ENCODE peak calls at places on chromosomes 11 and 22, in eight cellular contexts. One of them, this sample, is unnamed.

GRCh38 chr11:115222218-115222862 is 281.9 kb downstream of the CADM1 start:
- DNase-seq in NCI-H1092: no peak
- DNase-seq in posterior cingulate gyrus: no peak
- DNase-seq in NCI-H1436: peak; percentile 46
- DNase-seq in HTR-8/SVneo: peak; percentile 51
- DNase-seq in stimulated activated CD4-positive, alpha-beta T cell treated with anti-CD3 and anti-CD28 coated beads, TNF-alpha, amount 100 ng/mL, for 48 hours: no peak
- DNase-seq in hepatic stellate cell: no peak
- DNase-seq in naive thymus-derived CD8-positive, alpha-beta T cell: peak; percentile 17
- DNase-seq in this sample: no peak

GRCh38 chr22:23161029-23161428 is 15.8 kb downstream of the RAB36 start:
- DNase-seq in NCI-H1092: no peak
- DNase-seq in posterior cingulate gyrus: no peak
- DNase-seq in NCI-H1436: no peak
- DNase-seq in HTR-8/SVneo: no peak
- DNase-seq in stimulated activated CD4-positive, alpha-beta T cell treated with anti-CD3 and anti-CD28 coated beads, TNF-alpha, amount 100 ng/mL, for 48 hours: no peak
- DNase-seq in hepatic stellate cell: no peak
- DNase-seq in naive thymus-derived CD8-positive, alpha-beta T cell: no peak
- DNase-seq in this sample: no peak

GRCh38 chr11:15276616-15277015 is 161.9 kb downstream of the INSC start:
- DNase-seq in NCI-H1092: peak; percentile 37
- DNase-seq in posterior cingulate gyrus: no peak
- DNase-seq in NCI-H1436: peak; percentile 47
- DNase-seq in HTR-8/SVneo: no peak
- DNase-seq in stimulated activated CD4-positive, alpha-beta T cell treated with anti-CD3 and anti-CD28 coated beads, TNF-alpha, amount 100 ng/mL, for 48 hours: no peak
- DNase-seq in hepatic stellate cell: no peak
- DNase-seq in naive thymus-derived CD8-positive, alpha-beta T cell: no peak
- DNase-seq in this sample: no peak

GRCh38 chr11:75557649-75558494 is 4.2 kb upstream of the SERPINH1 start:
- DNase-seq in NCI-H1092: no peak
- DNase-seq in posterior cingulate gyrus: no peak
- DNase-seq in NCI-H1436: no peak
- DNase-seq in HTR-8/SVneo: peak; percentile 58
- DNase-seq in stimulated activated CD4-positive, alpha-beta T cell treated with anti-CD3 and anti-CD28 coated beads, TNF-alpha, amount 100 ng/mL, for 48 hours: no peak
- DNase-seq in hepatic stellate cell: peak; percentile 88
- DNase-seq in naive thymus-derived CD8-positive, alpha-beta T cell: no peak
- DNase-seq in this sample: no peak

GRCh38 chr11:114208371-114208770 is 87.8 kb upstream of the NNMT start:
- DNase-seq in NCI-H1092: no peak
- DNase-seq in posterior cingulate gyrus: no peak
- DNase-seq in NCI-H1436: no peak
- DNase-seq in HTR-8/SVneo: no peak
- DNase-seq in stimulated activated CD4-positive, alpha-beta T cell treated with anti-CD3 and anti-CD28 coated beads, TNF-alpha, amount 100 ng/mL, for 48 hours: no peak
- DNase-seq in hepatic stellate cell: no peak
- DNase-seq in naive thymus-derived CD8-positive, alpha-beta T cell: peak; percentile 36
- DNase-seq in this sample: no peak

GRCh38 chr11:27703453-27703852 is 3.2 kb upstream of the BDNF start:
- DNase-seq in NCI-H1092: no peak
- DNase-seq in posterior cingulate gyrus: no peak
- DNase-seq in NCI-H1436: no peak
- DNase-seq in HTR-8/SVneo: no peak
- DNase-seq in stimulated activated CD4-positive, alpha-beta T cell treated with anti-CD3 and anti-CD28 coated beads, TNF-alpha, amount 100 ng/mL, for 48 hours: no peak
- DNase-seq in hepatic stellate cell: peak; percentile 60
- DNase-seq in naive thymus-derived CD8-positive, alpha-beta T cell: no peak
- DNase-seq in this sample: no peak

GRCh38 chr11:113505541-113506375 is 30.6 kb upstream of the DRD2 start:
- DNase-seq in NCI-H1092: no peak
- DNase-seq in posterior cingulate gyrus: peak; percentile 55
- DNase-seq in NCI-H1436: peak; percentile 17
- DNase-seq in HTR-8/SVneo: no peak
- DNase-seq in stimulated activated CD4-positive, alpha-beta T cell treated with anti-CD3 and anti-CD28 coated beads, TNF-alpha, amount 100 ng/mL, for 48 hours: no peak
- DNase-seq in hepatic stellate cell: no peak
- DNase-seq in naive thymus-derived CD8-positive, alpha-beta T cell: no peak
- DNase-seq in this sample: no peak

GRCh38 chr11:77065878-77066228 is 918 bp upstream of the CAPN5 start:
- DNase-seq in NCI-H1092: no peak
- DNase-seq in posterior cingulate gyrus: no peak
- DNase-seq in NCI-H1436: peak; percentile 12
- DNase-seq in HTR-8/SVneo: no peak
- DNase-seq in stimulated activated CD4-positive, alpha-beta T cell treated with anti-CD3 and anti-CD28 coated beads, TNF-alpha, amount 100 ng/mL, for 48 hours: no peak
- DNase-seq in hepatic stellate cell: peak; percentile 66
- DNase-seq in naive thymus-derived CD8-positive, alpha-beta T cell: no peak
- DNase-seq in this sample: no peak

GRCh38 chr11:36056160-36056751 is 112.4 kb downstream of the LDLRAD3 start:
- DNase-seq in NCI-H1092: no peak
- DNase-seq in posterior cingulate gyrus: no peak
- DNase-seq in NCI-H1436: no peak
- DNase-seq in HTR-8/SVneo: peak; percentile 22
- DNase-seq in stimulated activated CD4-positive, alpha-beta T cell treated with anti-CD3 and anti-CD28 coated beads, TNF-alpha, amount 100 ng/mL, for 48 hours: no peak
- DNase-seq in hepatic stellate cell: peak; percentile 29
- DNase-seq in naive thymus-derived CD8-positive, alpha-beta T cell: no peak
- DNase-seq in this sample: no peak

GRCh38 chr11:106379712-106380111 is 302.2 kb downstream of the AASDHPPT start:
- DNase-seq in NCI-H1092: no peak
- DNase-seq in posterior cingulate gyrus: no peak
- DNase-seq in NCI-H1436: no peak
- DNase-seq in HTR-8/SVneo: no peak
- DNase-seq in stimulated activated CD4-positive, alpha-beta T cell treated with anti-CD3 and anti-CD28 coated beads, TNF-alpha, amount 100 ng/mL, for 48 hours: no peak
- DNase-seq in hepatic stellate cell: no peak
- DNase-seq in naive thymus-derived CD8-positive, alpha-beta T cell: no peak
- DNase-seq in this sample: no peak

GRCh38 chr11:69913591-69914285 is 94.5 kb upstream of the FGF3 start:
- DNase-seq in NCI-H1092: no peak
- DNase-seq in posterior cingulate gyrus: peak; percentile 9
- DNase-seq in NCI-H1436: no peak
- DNase-seq in HTR-8/SVneo: no peak
- DNase-seq in stimulated activated CD4-positive, alpha-beta T cell treated with anti-CD3 and anti-CD28 coated beads, TNF-alpha, amount 100 ng/mL, for 48 hours: no peak
- DNase-seq in hepatic stellate cell: no peak
- DNase-seq in naive thymus-derived CD8-positive, alpha-beta T cell: no peak
- DNase-seq in this sample: no peak

GRCh38 chr11:122853971-122854446 is 15.7 kb downstream of the CRTAM start:
- DNase-seq in NCI-H1092: peak; percentile 69
- DNase-seq in posterior cingulate gyrus: no peak
- DNase-seq in NCI-H1436: peak; percentile 34
- DNase-seq in HTR-8/SVneo: peak; percentile 73
- DNase-seq in stimulated activated CD4-positive, alpha-beta T cell treated with anti-CD3 and anti-CD28 coated beads, TNF-alpha, amount 100 ng/mL, for 48 hours: no peak
- DNase-seq in hepatic stellate cell: peak; percentile 48
- DNase-seq in naive thymus-derived CD8-positive, alpha-beta T cell: peak; percentile 82
- DNase-seq in this sample: peak; percentile 47

GRCh38 chr11:74989269-74989655 is 529 bp downstream of the NEU3 start:
- DNase-seq in NCI-H1092: no peak
- DNase-seq in posterior cingulate gyrus: no peak
- DNase-seq in NCI-H1436: no peak
- DNase-seq in HTR-8/SVneo: no peak
- DNase-seq in stimulated activated CD4-positive, alpha-beta T cell treated with anti-CD3 and anti-CD28 coated beads, TNF-alpha, amount 100 ng/mL, for 48 hours: no peak
- DNase-seq in hepatic stellate cell: peak; percentile 15
- DNase-seq in naive thymus-derived CD8-positive, alpha-beta T cell: no peak
- DNase-seq in this sample: no peak

GRCh38 chr22:38164578-38164953 is 17.1 kb downstream of the PLA2G6 start:
- DNase-seq in NCI-H1092: no peak
- DNase-seq in posterior cingulate gyrus: no peak
- DNase-seq in NCI-H1436: no peak
- DNase-seq in HTR-8/SVneo: no peak
- DNase-seq in stimulated activated CD4-positive, alpha-beta T cell treated with anti-CD3 and anti-CD28 coated beads, TNF-alpha, amount 100 ng/mL, for 48 hours: no peak
- DNase-seq in hepatic stellate cell: no peak
- DNase-seq in naive thymus-derived CD8-positive, alpha-beta T cell: no peak
- DNase-seq in this sample: no peak

GRCh38 chr22:30079952-30080533 is at the start of gene HORMAD2:
- DNase-seq in NCI-H1092: no peak
- DNase-seq in posterior cingulate gyrus: no peak
- DNase-seq in NCI-H1436: no peak
- DNase-seq in HTR-8/SVneo: no peak
- DNase-seq in stimulated activated CD4-positive, alpha-beta T cell treated with anti-CD3 and anti-CD28 coated beads, TNF-alpha, amount 100 ng/mL, for 48 hours: no peak
- DNase-seq in hepatic stellate cell: no peak
- DNase-seq in naive thymus-derived CD8-positive, alpha-beta T cell: no peak
- DNase-seq in this sample: no peak

GRCh38 chr11:106306942-106307341 is 229.5 kb downstream of the AASDHPPT start:
- DNase-seq in NCI-H1092: no peak
- DNase-seq in posterior cingulate gyrus: no peak
- DNase-seq in NCI-H1436: no peak
- DNase-seq in HTR-8/SVneo: peak; percentile 6
- DNase-seq in stimulated activated CD4-positive, alpha-beta T cell treated with anti-CD3 and anti-CD28 coated beads, TNF-alpha, amount 100 ng/mL, for 48 hours: no peak
- DNase-seq in hepatic stellate cell: peak; percentile 9
- DNase-seq in naive thymus-derived CD8-positive, alpha-beta T cell: no peak
- DNase-seq in this sample: no peak

GRCh38 chr11:110716361-110716760 is 4.1 kb upstream of the ARHGAP20 start:
- DNase-seq in NCI-H1092: no peak
- DNase-seq in posterior cingulate gyrus: no peak
- DNase-seq in NCI-H1436: no peak
- DNase-seq in HTR-8/SVneo: no peak
- DNase-seq in stimulated activated CD4-positive, alpha-beta T cell treated with anti-CD3 and anti-CD28 coated beads, TNF-alpha, amount 100 ng/mL, for 48 hours: no peak
- DNase-seq in hepatic stellate cell: peak; percentile 16
- DNase-seq in naive thymus-derived CD8-positive, alpha-beta T cell: no peak
- DNase-seq in this sample: no peak

GRCh38 chr11:2099523-2100316 is 39.5 kb downstream of the IGF2 start:
- DNase-seq in NCI-H1092: peak; percentile 43
- DNase-seq in posterior cingulate gyrus: no peak
- DNase-seq in NCI-H1436: peak; percentile 7
- DNase-seq in HTR-8/SVneo: no peak
- DNase-seq in stimulated activated CD4-positive, alpha-beta T cell treated with anti-CD3 and anti-CD28 coated beads, TNF-alpha, amount 100 ng/mL, for 48 hours: no peak
- DNase-seq in hepatic stellate cell: no peak
- DNase-seq in naive thymus-derived CD8-positive, alpha-beta T cell: no peak
- DNase-seq in this sample: no peak

GRCh38 chr22:46245515-46245914 is 4.6 kb downstream of the CDPF1 start:
- DNase-seq in NCI-H1092: no peak
- DNase-seq in posterior cingulate gyrus: peak; percentile 60
- DNase-seq in NCI-H1436: no peak
- DNase-seq in HTR-8/SVneo: no peak
- DNase-seq in stimulated activated CD4-positive, alpha-beta T cell treated with anti-CD3 and anti-CD28 coated beads, TNF-alpha, amount 100 ng/mL, for 48 hours: no peak
- DNase-seq in hepatic stellate cell: peak; percentile 39
- DNase-seq in naive thymus-derived CD8-positive, alpha-beta T cell: no peak
- DNase-seq in this sample: no peak

GRCh38 chr11:1156506-1157340 is 1.0 kb upstream of the MUC5AC start:
- DNase-seq in NCI-H1092: no peak
- DNase-seq in posterior cingulate gyrus: peak; percentile 2
- DNase-seq in NCI-H1436: no peak
- DNase-seq in HTR-8/SVneo: no peak
- DNase-seq in stimulated activated CD4-positive, alpha-beta T cell treated with anti-CD3 and anti-CD28 coated beads, TNF-alpha, amount 100 ng/mL, for 48 hours: no peak
- DNase-seq in hepatic stellate cell: no peak
- DNase-seq in naive thymus-derived CD8-positive, alpha-beta T cell: no peak
- DNase-seq in this sample: no peak

GRCh38 chr11:19374189-19374588 is 133.4 kb upstream of the E2F8 start:
- DNase-seq in NCI-H1092: no peak
- DNase-seq in posterior cingulate gyrus: no peak
- DNase-seq in NCI-H1436: no peak
- DNase-seq in HTR-8/SVneo: peak; percentile 89
- DNase-seq in stimulated activated CD4-positive, alpha-beta T cell treated with anti-CD3 and anti-CD28 coated beads, TNF-alpha, amount 100 ng/mL, for 48 hours: no peak
- DNase-seq in hepatic stellate cell: peak; percentile 90
- DNase-seq in naive thymus-derived CD8-positive, alpha-beta T cell: no peak
- DNase-seq in this sample: no peak

GRCh38 chr11:62689421-62690183 is at the start of gene LRRN4CL:
- DNase-seq in NCI-H1092: no peak
- DNase-seq in posterior cingulate gyrus: no peak
- DNase-seq in NCI-H1436: no peak
- DNase-seq in HTR-8/SVneo: no peak
- DNase-seq in stimulated activated CD4-positive, alpha-beta T cell treated with anti-CD3 and anti-CD28 coated beads, TNF-alpha, amount 100 ng/mL, for 48 hours: no peak
- DNase-seq in hepatic stellate cell: peak; percentile 89
- DNase-seq in naive thymus-derived CD8-positive, alpha-beta T cell: no peak
- DNase-seq in this sample: no peak

GRCh38 chr22:45261407-45262088 is 20.9 kb upstream of the KIAA0930 start:
- DNase-seq in NCI-H1092: no peak
- DNase-seq in posterior cingulate gyrus: no peak
- DNase-seq in NCI-H1436: no peak
- DNase-seq in HTR-8/SVneo: no peak
- DNase-seq in stimulated activated CD4-positive, alpha-beta T cell treated with anti-CD3 and anti-CD28 coated beads, TNF-alpha, amount 100 ng/mL, for 48 hours: no peak
- DNase-seq in hepatic stellate cell: no peak
- DNase-seq in naive thymus-derived CD8-positive, alpha-beta T cell: no peak
- DNase-seq in this sample: no peak

GRCh38 chr11:8310743-8311298 is 47.1 kb upstream of the LMO1 start:
- DNase-seq in NCI-H1092: no peak
- DNase-seq in posterior cingulate gyrus: no peak
- DNase-seq in NCI-H1436: no peak
- DNase-seq in HTR-8/SVneo: no peak
- DNase-seq in stimulated activated CD4-positive, alpha-beta T cell treated with anti-CD3 and anti-CD28 coated beads, TNF-alpha, amount 100 ng/mL, for 48 hours: no peak
- DNase-seq in hepatic stellate cell: no peak
- DNase-seq in naive thymus-derived CD8-positive, alpha-beta T cell: no peak
- DNase-seq in this sample: no peak

GRCh38 chr22:39634530-39635399 is 64.2 kb downstream of the CACNA1I start:
- DNase-seq in NCI-H1092: no peak
- DNase-seq in posterior cingulate gyrus: no peak
- DNase-seq in NCI-H1436: no peak
- DNase-seq in HTR-8/SVneo: peak; percentile 85
- DNase-seq in stimulated activated CD4-positive, alpha-beta T cell treated with anti-CD3 and anti-CD28 coated beads, TNF-alpha, amount 100 ng/mL, for 48 hours: peak; percentile 37
- DNase-seq in hepatic stellate cell: peak; percentile 78
- DNase-seq in naive thymus-derived CD8-positive, alpha-beta T cell: no peak
- DNase-seq in this sample: no peak

GRCh38 chr22:28116261-28116673 is 197.2 kb upstream of the PITPNB start:
- DNase-seq in NCI-H1092: no peak
- DNase-seq in posterior cingulate gyrus: no peak
- DNase-seq in NCI-H1436: no peak
- DNase-seq in HTR-8/SVneo: peak; percentile 47
- DNase-seq in stimulated activated CD4-positive, alpha-beta T cell treated with anti-CD3 and anti-CD28 coated beads, TNF-alpha, amount 100 ng/mL, for 48 hours: no peak
- DNase-seq in hepatic stellate cell: peak; percentile 46
- DNase-seq in naive thymus-derived CD8-positive, alpha-beta T cell: no peak
- DNase-seq in this sample: no peak

GRCh38 chr11:292211-293121 is 3.5 kb downstream of the PGGHG start:
- DNase-seq in NCI-H1092: no peak
- DNase-seq in posterior cingulate gyrus: no peak
- DNase-seq in NCI-H1436: no peak
- DNase-seq in HTR-8/SVneo: no peak
- DNase-seq in stimulated activated CD4-positive, alpha-beta T cell treated with anti-CD3 and anti-CD28 coated beads, TNF-alpha, amount 100 ng/mL, for 48 hours: no peak
- DNase-seq in hepatic stellate cell: no peak
- DNase-seq in naive thymus-derived CD8-positive, alpha-beta T cell: no peak
- DNase-seq in this sample: no peak

GRCh38 chr11:70539360-70540095 is 141.2 kb downstream of the CTTN start:
- DNase-seq in NCI-H1092: no peak
- DNase-seq in posterior cingulate gyrus: no peak
- DNase-seq in NCI-H1436: no peak
- DNase-seq in HTR-8/SVneo: no peak
- DNase-seq in stimulated activated CD4-positive, alpha-beta T cell treated with anti-CD3 and anti-CD28 coated beads, TNF-alpha, amount 100 ng/mL, for 48 hours: no peak
- DNase-seq in hepatic stellate cell: no peak
- DNase-seq in naive thymus-derived CD8-positive, alpha-beta T cell: no peak
- DNase-seq in this sample: no peak

This sample was measured in T-cell.